ENCODE peak calls at places on chromosomes 7 and 10, in four cellular contexts. One of them, this sample, is unnamed.

GRCh38 chr10:15742831-15743230 is 23.1 kb upstream of the ITGA8 start:
- DNase-seq in hepatocyte: no peak
- DNase-seq in fibroblast of lung: peak
- DNase-seq in activated CD4-positive, alpha-beta T cell treated with anti-CD3 and anti-CD28 coated beads for 24 hours: no peak
- DNase-seq in this sample: no peak

GRCh38 chr10:58360412-58361004 is 24.7 kb upstream of the TFAM start:
- DNase-seq in hepatocyte: no peak
- DNase-seq in fibroblast of lung: no peak
- DNase-seq in activated CD4-positive, alpha-beta T cell treated with anti-CD3 and anti-CD28 coated beads for 24 hours: no peak
- DNase-seq in this sample: no peak

GRCh38 chr10:83959330-83959729 is 180.0 kb upstream of the GHITM start:
- DNase-seq in activated CD4-positive, alpha-beta T cell treated with anti-CD3 and anti-CD28 coated beads for 24 hours: no peak
- DNase-seq in hepatocyte: no peak
- DNase-seq in fibroblast of lung: no peak
- DNase-seq in this sample: no peak

GRCh38 chr10:34655286-34656170 is 159.6 kb downstream of the PARD3 start:
- DNase-seq in fibroblast of lung: peak
- DNase-seq in activated CD4-positive, alpha-beta T cell treated with anti-CD3 and anti-CD28 coated beads for 24 hours: peak
- DNase-seq in hepatocyte: peak
- DNase-seq in this sample: peak

GRCh38 chr10:5404188-5405041 is at the start of gene TUBAL3:
- DNase-seq in fibroblast of lung: no peak
- DNase-seq in activated CD4-positive, alpha-beta T cell treated with anti-CD3 and anti-CD28 coated beads for 24 hours: no peak
- DNase-seq in hepatocyte: no peak
- DNase-seq in this sample: no peak

GRCh38 chr7:43888983-43889945 is 17.1 kb downstream of the URGCP start:
- DNase-seq in fibroblast of lung: no peak
- DNase-seq in hepatocyte: no peak
- DNase-seq in activated CD4-positive, alpha-beta T cell treated with anti-CD3 and anti-CD28 coated beads for 24 hours: no peak
- DNase-seq in this sample: no peak

GRCh38 chr10:70596110-70596798 is 6.3 kb downstream of the PRF1 start:
- DNase-seq in activated CD4-positive, alpha-beta T cell treated with anti-CD3 and anti-CD28 coated beads for 24 hours: no peak
- DNase-seq in fibroblast of lung: no peak
- DNase-seq in hepatocyte: peak
- DNase-seq in this sample: no peak

GRCh38 chr10:93926613-93927012 is 32.8 kb downstream of the SLC35G1 start:
- DNase-seq in hepatocyte: no peak
- DNase-seq in fibroblast of lung: peak
- DNase-seq in activated CD4-positive, alpha-beta T cell treated with anti-CD3 and anti-CD28 coated beads for 24 hours: no peak
- DNase-seq in this sample: no peak

GRCh38 chr7:122790132-122790531 is 87.4 kb upstream of the RNF148 start:
- DNase-seq in fibroblast of lung: no peak
- DNase-seq in hepatocyte: no peak
- DNase-seq in activated CD4-positive, alpha-beta T cell treated with anti-CD3 and anti-CD28 coated beads for 24 hours: no peak
- DNase-seq in this sample: no peak

GRCh38 chr7:2926120-2926897 is 82.2 kb upstream of the GNA12 start:
- DNase-seq in fibroblast of lung: no peak
- DNase-seq in hepatocyte: no peak
- DNase-seq in activated CD4-positive, alpha-beta T cell treated with anti-CD3 and anti-CD28 coated beads for 24 hours: no peak
- DNase-seq in this sample: no peak

GRCh38 chr7:90892213-90892612 is 296.1 kb downstream of the CDK14 start:
- DNase-seq in fibroblast of lung: peak
- DNase-seq in activated CD4-positive, alpha-beta T cell treated with anti-CD3 and anti-CD28 coated beads for 24 hours: no peak
- DNase-seq in hepatocyte: no peak
- DNase-seq in this sample: no peak

GRCh38 chr10:91564026-91564425 is 68.8 kb downstream of the PPP1R3C start:
- DNase-seq in activated CD4-positive, alpha-beta T cell treated with anti-CD3 and anti-CD28 coated beads for 24 hours: no peak
- DNase-seq in hepatocyte: no peak
- DNase-seq in fibroblast of lung: no peak
- DNase-seq in this sample: no peak

GRCh38 chr7:39948375-39948774 is 1.7 kb upstream of the CDK13 start:
- DNase-seq in activated CD4-positive, alpha-beta T cell treated with anti-CD3 and anti-CD28 coated beads for 24 hours: no peak
- DNase-seq in fibroblast of lung: peak
- DNase-seq in hepatocyte: peak
- DNase-seq in this sample: no peak

GRCh38 chr7:126501617-126502016 is 751.1 kb downstream of the GRM8 start:
- DNase-seq in activated CD4-positive, alpha-beta T cell treated with anti-CD3 and anti-CD28 coated beads for 24 hours: no peak
- DNase-seq in hepatocyte: no peak
- DNase-seq in fibroblast of lung: no peak
- DNase-seq in this sample: no peak

GRCh38 chr10:14587540-14588083 is 187.1 kb downstream of the FAM107B start:
- DNase-seq in hepatocyte: no peak
- DNase-seq in fibroblast of lung: no peak
- DNase-seq in activated CD4-positive, alpha-beta T cell treated with anti-CD3 and anti-CD28 coated beads for 24 hours: no peak
- DNase-seq in this sample: no peak

GRCh38 chr10:89904755-89905154 is 203.4 kb downstream of the KIF20B start:
- DNase-seq in activated CD4-positive, alpha-beta T cell treated with anti-CD3 and anti-CD28 coated beads for 24 hours: no peak
- DNase-seq in hepatocyte: no peak
- DNase-seq in fibroblast of lung: peak
- DNase-seq in this sample: no peak

GRCh38 chr10:124742418-124743187 is 1.6 kb downstream of the FAM53B start:
- DNase-seq in fibroblast of lung: peak
- DNase-seq in activated CD4-positive, alpha-beta T cell treated with anti-CD3 and anti-CD28 coated beads for 24 hours: no peak
- DNase-seq in hepatocyte: peak
- DNase-seq in this sample: peak

GRCh38 chr7:158368449-158368848 is 219.2 kb downstream of the PTPRN2 start:
- DNase-seq in activated CD4-positive, alpha-beta T cell treated with anti-CD3 and anti-CD28 coated beads for 24 hours: no peak
- DNase-seq in hepatocyte: no peak
- DNase-seq in fibroblast of lung: no peak
- DNase-seq in this sample: no peak

GRCh38 chr7:93945756-93946540 is 24.4 kb downstream of the GNG11 start:
- DNase-seq in activated CD4-positive, alpha-beta T cell treated with anti-CD3 and anti-CD28 coated beads for 24 hours: no peak
- DNase-seq in fibroblast of lung: peak
- DNase-seq in hepatocyte: no peak
- DNase-seq in this sample: no peak

GRCh38 chr7:135466442-135467206 is 43.3 kb downstream of the CNOT4 start:
- DNase-seq in hepatocyte: no peak
- DNase-seq in fibroblast of lung: no peak
- DNase-seq in activated CD4-positive, alpha-beta T cell treated with anti-CD3 and anti-CD28 coated beads for 24 hours: no peak
- DNase-seq in this sample: no peak

GRCh38 chr7:149130572-149131198 is 4.6 kb upstream of the ZNF425 start:
- DNase-seq in hepatocyte: no peak
- DNase-seq in activated CD4-positive, alpha-beta T cell treated with anti-CD3 and anti-CD28 coated beads for 24 hours: no peak
- DNase-seq in fibroblast of lung: no peak
- DNase-seq in this sample: no peak

GRCh38 chr10:71399946-71400345 is 3.2 kb downstream of the CDH23 start:
- DNase-seq in hepatocyte: no peak
- DNase-seq in fibroblast of lung: no peak
- DNase-seq in activated CD4-positive, alpha-beta T cell treated with anti-CD3 and anti-CD28 coated beads for 24 hours: no peak
- DNase-seq in this sample: no peak

GRCh38 chr10:81179805-81180452 is 642.2 kb downstream of the SH2D4B start:
- DNase-seq in activated CD4-positive, alpha-beta T cell treated with anti-CD3 and anti-CD28 coated beads for 24 hours: no peak
- DNase-seq in fibroblast of lung: no peak
- DNase-seq in hepatocyte: peak
- DNase-seq in this sample: no peak

GRCh38 chr10:48431871-48432270 is 125.4 kb downstream of the MAPK8 start:
- DNase-seq in hepatocyte: no peak
- DNase-seq in fibroblast of lung: peak
- DNase-seq in activated CD4-positive, alpha-beta T cell treated with anti-CD3 and anti-CD28 coated beads for 24 hours: no peak
- DNase-seq in this sample: no peak

GRCh38 chr10:113854757-113855626 is 531 bp downstream of the NHLRC2 start:
- DNase-seq in fibroblast of lung: peak
- DNase-seq in activated CD4-positive, alpha-beta T cell treated with anti-CD3 and anti-CD28 coated beads for 24 hours: peak
- DNase-seq in hepatocyte: peak
- DNase-seq in this sample: peak

GRCh38 chr10:97801449-97801848 is 29.6 kb upstream of the SFRP5 start:
- DNase-seq in hepatocyte: no peak
- DNase-seq in activated CD4-positive, alpha-beta T cell treated with anti-CD3 and anti-CD28 coated beads for 24 hours: no peak
- DNase-seq in fibroblast of lung: no peak
- DNase-seq in this sample: no peak

GRCh38 chr10:75972494-75973276 is 541.3 kb downstream of the LRMDA start:
- DNase-seq in activated CD4-positive, alpha-beta T cell treated with anti-CD3 and anti-CD28 coated beads for 24 hours: no peak
- DNase-seq in hepatocyte: peak
- DNase-seq in fibroblast of lung: peak
- DNase-seq in this sample: no peak

GRCh38 chr7:78039791-78040776 is 241.5 kb downstream of the PHTF2 start:
- DNase-seq in fibroblast of lung: no peak
- DNase-seq in activated CD4-positive, alpha-beta T cell treated with anti-CD3 and anti-CD28 coated beads for 24 hours: peak
- DNase-seq in hepatocyte: no peak
- DNase-seq in this sample: peak

GRCh38 chr10:126250045-126250444 is 138.2 kb downstream of the ADAM12 start:
- DNase-seq in fibroblast of lung: no peak
- DNase-seq in activated CD4-positive, alpha-beta T cell treated with anti-CD3 and anti-CD28 coated beads for 24 hours: no peak
- DNase-seq in hepatocyte: peak
- DNase-seq in this sample: no peak

GRCh38 chr7:139482662-139483466 is 609 bp downstream of the KLRG2 start:
- DNase-seq in fibroblast of lung: peak
- DNase-seq in hepatocyte: peak
- DNase-seq in activated CD4-positive, alpha-beta T cell treated with anti-CD3 and anti-CD28 coated beads for 24 hours: no peak
- DNase-seq in this sample: peak

This sample was measured in A549.